ENCODE peak calls at places on chromosome 19, in eight cellular contexts. One of them, this sample, is unnamed.

GRCh38 chr19:45469132-45469834 is 1.5 kb downstream of the FOSB start:
- DNase-seq in progenitor cell of endocrine pancreas: peak; percentile 83
- DNase-seq in kidney epithelial cell: no peak
- DNase-seq in left ventricle myocardium inferior: peak; percentile 94
- DNase-seq in nephron progenitor cell: peak; percentile 92
- DNase-seq in endothelial cell: peak; percentile 88
- DNase-seq in adrenal gland: peak; percentile 93
- DNase-seq in thyroid gland: peak; percentile 94
- DNase-seq in this sample: peak; percentile 96

GRCh38 chr19:55158848-55159793 is 1.6 kb upstream of the TNNI3 start:
- DNase-seq in progenitor cell of endocrine pancreas: no peak
- DNase-seq in nephron progenitor cell: no peak
- DNase-seq in left ventricle myocardium inferior: peak; percentile 86
- DNase-seq in thyroid gland: no peak
- DNase-seq in adrenal gland: no peak
- DNase-seq in kidney epithelial cell: no peak
- DNase-seq in endothelial cell: no peak
- DNase-seq in this sample: no peak

GRCh38 chr19:35704218-35704617 is at the start of gene ZBTB32:
- DNase-seq in endothelial cell: peak; percentile 37
- DNase-seq in kidney epithelial cell: no peak
- DNase-seq in adrenal gland: no peak
- DNase-seq in thyroid gland: peak; percentile 41
- DNase-seq in progenitor cell of endocrine pancreas: peak; percentile 41
- DNase-seq in nephron progenitor cell: peak; percentile 62
- DNase-seq in left ventricle myocardium inferior: no peak
- DNase-seq in this sample: no peak

GRCh38 chr19:29367701-29368306 is 154.9 kb upstream of the UQCRFS1 start:
- DNase-seq in kidney epithelial cell: no peak
- DNase-seq in left ventricle myocardium inferior: no peak
- DNase-seq in adrenal gland: no peak
- DNase-seq in endothelial cell: no peak
- DNase-seq in nephron progenitor cell: no peak
- DNase-seq in thyroid gland: no peak
- DNase-seq in progenitor cell of endocrine pancreas: no peak
- DNase-seq in this sample: peak; percentile 31

GRCh38 chr19:6464070-6464873 is at the start of gene CRB3:
- DNase-seq in nephron progenitor cell: peak; percentile 36
- DNase-seq in kidney epithelial cell: no peak
- DNase-seq in progenitor cell of endocrine pancreas: peak; percentile 97
- DNase-seq in thyroid gland: peak; percentile 96
- DNase-seq in endothelial cell: no peak
- DNase-seq in left ventricle myocardium inferior: no peak
- DNase-seq in adrenal gland: no peak
- DNase-seq in this sample: peak; percentile 84

GRCh38 chr19:29812881-29813275 is 1.1 kb downstream of the CCNE1 start:
- DNase-seq in kidney epithelial cell: no peak
- DNase-seq in progenitor cell of endocrine pancreas: no peak
- DNase-seq in adrenal gland: no peak
- DNase-seq in thyroid gland: peak; percentile 7
- DNase-seq in nephron progenitor cell: no peak
- DNase-seq in left ventricle myocardium inferior: no peak
- DNase-seq in endothelial cell: no peak
- DNase-seq in this sample: no peak

GRCh38 chr19:34508540-34508939 is 27.0 kb downstream of the WTIP start:
- DNase-seq in endothelial cell: no peak
- DNase-seq in adrenal gland: no peak
- DNase-seq in left ventricle myocardium inferior: no peak
- DNase-seq in kidney epithelial cell: no peak
- DNase-seq in nephron progenitor cell: no peak
- DNase-seq in progenitor cell of endocrine pancreas: no peak
- DNase-seq in thyroid gland: no peak
- DNase-seq in this sample: peak; percentile 60

GRCh38 chr19:16930753-16931152 is 42.0 kb downstream of the F2RL3 start:
- DNase-seq in endothelial cell: no peak
- DNase-seq in kidney epithelial cell: no peak
- DNase-seq in nephron progenitor cell: no peak
- DNase-seq in progenitor cell of endocrine pancreas: no peak
- DNase-seq in left ventricle myocardium inferior: no peak
- DNase-seq in thyroid gland: no peak
- DNase-seq in adrenal gland: no peak
- DNase-seq in this sample: no peak

GRCh38 chr19:32397736-32398135 is 7.8 kb upstream of the DPY19L3 start:
- DNase-seq in thyroid gland: no peak
- DNase-seq in nephron progenitor cell: no peak
- DNase-seq in adrenal gland: no peak
- DNase-seq in endothelial cell: no peak
- DNase-seq in left ventricle myocardium inferior: no peak
- DNase-seq in progenitor cell of endocrine pancreas: no peak
- DNase-seq in kidney epithelial cell: peak; percentile 56
- DNase-seq in this sample: no peak

GRCh38 chr19:52492201-52492960 is 35.1 kb upstream of the ZNF808 start:
- DNase-seq in left ventricle myocardium inferior: no peak
- DNase-seq in nephron progenitor cell: peak; percentile 61
- DNase-seq in endothelial cell: peak; percentile 45
- DNase-seq in thyroid gland: peak; percentile 46
- DNase-seq in adrenal gland: no peak
- DNase-seq in kidney epithelial cell: no peak
- DNase-seq in progenitor cell of endocrine pancreas: peak; percentile 80
- DNase-seq in this sample: peak; percentile 83

GRCh38 chr19:44553478-44554171 is 24.1 kb upstream of the CEACAM20 start:
- DNase-seq in adrenal gland: no peak
- DNase-seq in kidney epithelial cell: no peak
- DNase-seq in nephron progenitor cell: no peak
- DNase-seq in thyroid gland: no peak
- DNase-seq in endothelial cell: no peak
- DNase-seq in progenitor cell of endocrine pancreas: no peak
- DNase-seq in left ventricle myocardium inferior: no peak
- DNase-seq in this sample: no peak

GRCh38 chr19:42255766-42256750 is 1.1 kb upstream of the ERF start:
- DNase-seq in nephron progenitor cell: peak; percentile 48
- DNase-seq in endothelial cell: peak; percentile 49
- DNase-seq in kidney epithelial cell: no peak
- DNase-seq in progenitor cell of endocrine pancreas: no peak
- DNase-seq in adrenal gland: peak; percentile 62
- DNase-seq in left ventricle myocardium inferior: peak; percentile 69
- DNase-seq in thyroid gland: peak; percentile 38
- DNase-seq in this sample: no peak

GRCh38 chr19:33627526-33627925 is 5.8 kb downstream of the CHST8 start:
- DNase-seq in nephron progenitor cell: no peak
- DNase-seq in kidney epithelial cell: no peak
- DNase-seq in left ventricle myocardium inferior: no peak
- DNase-seq in thyroid gland: no peak
- DNase-seq in endothelial cell: no peak
- DNase-seq in adrenal gland: no peak
- DNase-seq in progenitor cell of endocrine pancreas: no peak
- DNase-seq in this sample: no peak

GRCh38 chr19:45643927-45644771 is 5.0 kb upstream of the EML2 start:
- DNase-seq in progenitor cell of endocrine pancreas: no peak
- DNase-seq in nephron progenitor cell: no peak
- DNase-seq in endothelial cell: no peak
- DNase-seq in adrenal gland: no peak
- DNase-seq in kidney epithelial cell: no peak
- DNase-seq in thyroid gland: no peak
- DNase-seq in left ventricle myocardium inferior: no peak
- DNase-seq in this sample: no peak

GRCh38 chr19:29871143-29871542 is 59.4 kb downstream of the CCNE1 start:
- DNase-seq in progenitor cell of endocrine pancreas: no peak
- DNase-seq in nephron progenitor cell: no peak
- DNase-seq in thyroid gland: no peak
- DNase-seq in left ventricle myocardium inferior: no peak
- DNase-seq in endothelial cell: no peak
- DNase-seq in kidney epithelial cell: no peak
- DNase-seq in adrenal gland: no peak
- DNase-seq in this sample: no peak

DNA sequence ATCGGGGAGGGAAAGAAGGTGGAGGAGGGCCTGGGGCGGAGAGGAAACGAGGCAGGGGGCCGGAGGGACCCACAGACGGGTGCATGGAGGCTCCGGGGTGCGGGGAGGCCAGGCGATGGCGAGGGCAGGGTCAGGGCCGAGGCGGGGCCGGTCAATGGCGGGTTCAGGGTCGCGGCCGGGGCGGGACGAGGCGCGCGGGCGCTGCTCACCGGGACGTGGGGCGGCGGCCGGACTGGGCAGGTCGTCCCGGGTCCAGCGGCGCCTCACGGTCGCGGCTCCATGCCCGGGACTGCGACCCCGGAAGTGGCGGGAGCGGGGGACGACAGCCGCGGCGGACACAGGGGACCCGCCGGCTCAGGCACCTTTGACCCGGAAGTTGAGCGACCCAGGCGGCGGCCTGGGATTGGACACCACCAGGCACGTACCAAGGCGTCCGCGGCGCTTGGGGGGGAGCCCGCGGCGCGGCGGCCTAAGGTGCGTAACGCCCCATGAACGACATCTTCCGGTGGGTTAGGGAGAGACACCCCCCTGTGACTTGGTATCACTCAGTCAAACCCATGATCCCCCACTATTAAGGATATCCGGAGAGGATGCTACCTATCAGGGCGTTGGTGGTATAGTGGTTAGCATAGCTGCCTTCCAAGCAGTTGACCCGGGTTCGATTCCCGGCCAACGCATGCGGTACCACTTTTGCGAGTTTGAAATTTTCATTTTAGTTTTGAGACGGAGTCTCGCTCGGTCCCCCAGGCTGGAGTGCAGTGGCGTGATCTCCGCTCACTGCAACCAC is at the start of gene DPP9:
- DNase-seq in kidney epithelial cell: peak; percentile 90
- DNase-seq in nephron progenitor cell: peak; percentile 93
- DNase-seq in adrenal gland: peak; percentile 95
- DNase-seq in left ventricle myocardium inferior: peak; percentile 97
- DNase-seq in endothelial cell: peak; percentile 96
- DNase-seq in progenitor cell of endocrine pancreas: peak; percentile 98
- DNase-seq in thyroid gland: peak; percentile 98
- DNase-seq in this sample: peak; percentile 98
- TF ChIP-seq CTCF in kidney epithelial cell: peak; percentile 26
- TF ChIP-seq CTCF in nephron progenitor cell: peak; percentile 8
- TF ChIP-seq CTCF in adrenal gland: peak; percentile 11
- TF ChIP-seq CTCF in left ventricle myocardium inferior: peak; percentile 43
- TF ChIP-seq CTCF in endothelial cell: no peak
- TF ChIP-seq CTCF in progenitor cell of endocrine pancreas: peak; percentile 22
- TF ChIP-seq CTCF in thyroid gland: no peak
- TF ChIP-seq CTCF in this sample: peak; percentile 24

DNA sequence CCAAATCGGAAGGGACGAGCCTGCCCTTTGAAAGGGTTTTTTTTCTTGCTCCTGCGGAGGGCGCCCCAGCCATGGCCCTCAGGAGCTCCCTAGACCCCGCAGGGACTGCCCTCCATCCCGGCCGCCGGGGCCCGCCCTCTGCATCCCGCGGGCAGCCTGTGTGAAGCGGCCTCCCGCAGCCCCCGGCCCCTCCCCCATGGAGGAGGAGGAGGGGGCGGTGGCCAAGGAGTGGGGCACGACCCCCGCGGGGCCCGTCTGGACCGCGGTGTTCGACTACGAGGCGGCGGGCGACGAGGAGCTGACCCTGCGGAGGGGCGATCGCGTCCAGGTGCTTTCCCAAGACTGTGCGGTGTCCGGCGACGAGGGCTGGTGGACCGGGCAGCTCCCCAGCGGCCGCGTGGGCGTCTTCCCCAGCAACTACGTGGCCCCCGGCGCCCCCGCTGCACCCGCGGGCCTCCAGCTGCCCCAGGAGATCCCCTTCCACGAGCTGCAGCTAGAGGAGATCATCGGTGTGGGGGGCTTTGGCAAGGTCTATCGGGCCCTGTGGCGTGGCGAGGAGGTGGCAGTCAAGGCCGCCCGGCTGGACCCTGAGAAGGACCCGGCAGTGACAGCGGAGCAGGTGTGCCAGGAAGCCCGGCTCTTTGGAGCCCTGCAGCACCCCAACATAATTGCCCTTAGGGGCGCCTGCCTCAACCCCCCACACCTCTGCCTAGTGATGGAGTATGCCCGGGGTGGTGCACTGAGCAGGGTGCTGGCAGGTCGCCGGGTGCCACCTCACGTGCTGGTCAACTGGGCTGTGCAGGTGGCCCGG is 815 bp downstream of the MAP3K10 start:
- DNase-seq in thyroid gland: peak; percentile 29
- DNase-seq in adrenal gland: peak; percentile 45
- DNase-seq in nephron progenitor cell: peak; percentile 74
- DNase-seq in endothelial cell: peak; percentile 45
- DNase-seq in progenitor cell of endocrine pancreas: peak; percentile 48
- DNase-seq in kidney epithelial cell: no peak
- DNase-seq in left ventricle myocardium inferior: no peak
- DNase-seq in this sample: no peak
- TF ChIP-seq CTCF in thyroid gland: no peak
- TF ChIP-seq CTCF in adrenal gland: no peak
- TF ChIP-seq CTCF in nephron progenitor cell: no peak
- TF ChIP-seq CTCF in endothelial cell: no peak
- TF ChIP-seq CTCF in progenitor cell of endocrine pancreas: peak; percentile 32
- TF ChIP-seq CTCF in kidney epithelial cell: peak; percentile 11
- TF ChIP-seq CTCF in left ventricle myocardium inferior: no peak
- TF ChIP-seq CTCF in this sample: no peak

DNA sequence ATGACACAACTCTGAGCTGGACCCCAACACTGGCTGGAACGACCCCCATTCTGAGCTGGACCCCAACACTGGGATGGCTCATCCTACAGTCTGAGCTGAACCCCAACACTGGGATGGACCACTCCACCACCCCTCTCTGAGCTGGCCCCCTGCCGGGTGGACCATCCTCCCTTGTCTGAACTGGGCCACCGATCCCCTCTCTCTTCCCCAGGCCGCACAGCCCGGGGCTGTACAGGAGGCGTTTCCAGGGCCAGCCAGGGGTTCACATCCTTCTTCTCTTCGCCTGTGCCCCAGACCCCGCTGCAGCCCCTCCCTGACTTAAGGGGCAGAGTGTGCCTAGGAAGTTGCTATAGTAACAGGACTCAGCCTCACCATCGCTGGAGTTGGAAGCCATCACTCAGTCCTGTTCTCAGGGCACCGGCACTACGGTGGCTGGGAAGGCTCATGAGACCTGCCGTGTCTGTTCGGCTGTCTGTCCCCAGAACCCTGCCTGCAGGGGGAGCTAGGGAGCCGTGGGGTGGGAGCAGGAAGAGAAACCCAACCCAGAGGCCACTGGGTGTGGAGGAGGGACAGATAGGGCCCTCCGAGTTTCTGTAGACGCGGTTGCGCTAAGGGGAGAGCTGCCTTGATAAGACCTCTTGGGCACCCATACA is 3.7 kb downstream of the PRKACA start:
- DNase-seq in left ventricle myocardium inferior: peak; percentile 42
- DNase-seq in progenitor cell of endocrine pancreas: no peak
- DNase-seq in kidney epithelial cell: no peak
- DNase-seq in thyroid gland: no peak
- DNase-seq in endothelial cell: no peak
- DNase-seq in nephron progenitor cell: no peak
- DNase-seq in adrenal gland: peak; percentile 61
- DNase-seq in this sample: no peak
- TF ChIP-seq CTCF in left ventricle myocardium inferior: peak; percentile 33
- TF ChIP-seq CTCF in progenitor cell of endocrine pancreas: no peak
- TF ChIP-seq CTCF in kidney epithelial cell: peak; percentile 30
- TF ChIP-seq CTCF in thyroid gland: no peak
- TF ChIP-seq CTCF in endothelial cell: peak; percentile 20
- TF ChIP-seq CTCF in nephron progenitor cell: peak; percentile 22
- TF ChIP-seq CTCF in adrenal gland: no peak
- TF ChIP-seq CTCF in this sample: peak; percentile 60

DNA sequence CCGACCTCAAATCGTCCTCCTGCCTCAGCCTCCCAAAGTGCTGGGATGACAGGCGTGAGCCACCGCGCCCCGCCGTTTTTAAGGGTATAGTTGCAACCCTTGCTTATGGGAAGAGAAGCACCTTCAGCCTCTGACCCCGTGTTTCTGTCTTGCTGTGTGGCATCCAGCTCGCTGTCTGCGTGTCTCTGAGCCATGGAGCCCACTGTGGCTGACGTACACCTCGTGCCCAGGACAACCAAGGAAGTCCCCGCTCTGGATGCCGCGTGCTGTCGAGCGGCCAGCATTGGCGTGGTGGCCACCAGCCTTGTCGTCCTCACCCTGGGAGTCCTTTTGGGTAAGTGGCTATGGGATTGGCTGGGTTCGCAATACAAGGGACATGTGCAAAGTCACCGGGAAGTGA is 29.5 kb downstream of the TMPRSS9 start:
- DNase-seq in nephron progenitor cell: no peak
- DNase-seq in adrenal gland: no peak
- DNase-seq in left ventricle myocardium inferior: no peak
- DNase-seq in thyroid gland: no peak
- DNase-seq in kidney epithelial cell: no peak
- DNase-seq in progenitor cell of endocrine pancreas: no peak
- DNase-seq in endothelial cell: no peak
- DNase-seq in this sample: no peak
- TF ChIP-seq CTCF in nephron progenitor cell: no peak
- TF ChIP-seq CTCF in adrenal gland: no peak
- TF ChIP-seq CTCF in left ventricle myocardium inferior: no peak
- TF ChIP-seq CTCF in thyroid gland: no peak
- TF ChIP-seq CTCF in kidney epithelial cell: no peak
- TF ChIP-seq CTCF in progenitor cell of endocrine pancreas: no peak
- TF ChIP-seq CTCF in endothelial cell: no peak
- TF ChIP-seq CTCF in this sample: no peak